ENCODE peak calls at places on chromosomes 5 and 9, in seven cellular contexts. One of them, this sample, is unnamed.

GRCh38 chr5:165188555-165189260 is 1683.3 kb downstream of the MAT2B start:
- DNase-seq in SK-N-SH: no peak
- DNase-seq in K562: no peak
- DNase-seq in HCT116: no peak
- DNase-seq in GM12878: no peak
- DNase-seq in H1: no peak
- DNase-seq in HepG2: no peak
- DNase-seq in this sample: no peak

GRCh38 chr5:124752854-124753720 is 6.6 kb upstream of the ZNF608 start:
- DNase-seq in HCT116: no peak
- DNase-seq in SK-N-SH: no peak
- DNase-seq in K562: no peak
- DNase-seq in HepG2: no peak
- DNase-seq in GM12878: no peak
- DNase-seq in H1: no peak
- DNase-seq in this sample: no peak

GRCh38 chr5:150763023-150763793 is 4.4 kb upstream of the DCTN4 start:
- DNase-seq in SK-N-SH: peak; percentile 30
- DNase-seq in GM12878: no peak
- DNase-seq in H1: no peak
- DNase-seq in HCT116: no peak
- DNase-seq in K562: peak; percentile 70
- DNase-seq in HepG2: peak; percentile 80
- DNase-seq in this sample: no peak

GRCh38 chr9:96020822-96021615 is 145.5 kb downstream of the ERCC6L2 start:
- DNase-seq in K562: no peak
- DNase-seq in HCT116: no peak
- DNase-seq in SK-N-SH: peak; percentile 86
- DNase-seq in HepG2: no peak
- DNase-seq in H1: no peak
- DNase-seq in GM12878: no peak
- DNase-seq in this sample: no peak

GRCh38 chr5:102554092-102554491 is 55.3 kb upstream of the SLCO6A1 start:
- DNase-seq in K562: no peak
- DNase-seq in GM12878: no peak
- DNase-seq in HCT116: no peak
- DNase-seq in HepG2: no peak
- DNase-seq in SK-N-SH: no peak
- DNase-seq in H1: no peak
- DNase-seq in this sample: no peak

GRCh38 chr9:105309531-105309931 is 65.1 kb downstream of the SLC44A1 start:
- DNase-seq in K562: no peak
- DNase-seq in H1: no peak
- DNase-seq in HCT116: no peak
- DNase-seq in SK-N-SH: no peak
- DNase-seq in HepG2: no peak
- DNase-seq in GM12878: no peak
- DNase-seq in this sample: no peak

GRCh38 chr9:84773023-84773422 is 103.5 kb downstream of the NTRK2 start:
- DNase-seq in GM12878: no peak
- DNase-seq in HepG2: no peak
- DNase-seq in K562: no peak
- DNase-seq in H1: no peak
- DNase-seq in HCT116: no peak
- DNase-seq in SK-N-SH: no peak
- DNase-seq in this sample: no peak

GRCh38 chr5:51172853-51173635 is 210.2 kb upstream of the ISL1 start:
- DNase-seq in H1: no peak
- DNase-seq in SK-N-SH: no peak
- DNase-seq in HCT116: no peak
- DNase-seq in HepG2: no peak
- DNase-seq in GM12878: no peak
- DNase-seq in K562: no peak
- DNase-seq in this sample: no peak

GRCh38 chr5:126680215-126680817 is 79.6 kb downstream of the PHAX start:
- DNase-seq in GM12878: peak; percentile 63
- DNase-seq in HCT116: no peak
- DNase-seq in K562: peak; percentile 32
- DNase-seq in H1: no peak
- DNase-seq in HepG2: no peak
- DNase-seq in SK-N-SH: peak; percentile 73
- DNase-seq in this sample: no peak

GRCh38 chr9:88651682-88652633 is 117.0 kb downstream of the NXNL2 start:
- DNase-seq in HepG2: no peak
- DNase-seq in H1: no peak
- DNase-seq in SK-N-SH: no peak
- DNase-seq in GM12878: no peak
- DNase-seq in HCT116: no peak
- DNase-seq in K562: peak; percentile 8
- DNase-seq in this sample: no peak

GRCh38 chr5:61817472-61818326 is 485.6 kb downstream of the ZSWIM6 start:
- DNase-seq in SK-N-SH: peak; percentile 51
- DNase-seq in GM12878: no peak
- DNase-seq in HepG2: peak; percentile 5
- DNase-seq in K562: no peak
- DNase-seq in HCT116: peak; percentile 22
- DNase-seq in H1: no peak
- DNase-seq in this sample: peak; percentile 15

GRCh38 chr5:170387775-170388174 is 1.4 kb downstream of the KCNMB1 start:
- DNase-seq in SK-N-SH: no peak
- DNase-seq in H1: no peak
- DNase-seq in HCT116: no peak
- DNase-seq in K562: no peak
- DNase-seq in HepG2: no peak
- DNase-seq in GM12878: no peak
- DNase-seq in this sample: no peak

GRCh38 chr5:142446131-142446959 is 121.5 kb upstream of the SPRY4 start:
- DNase-seq in SK-N-SH: no peak
- DNase-seq in HCT116: peak; percentile 80
- DNase-seq in HepG2: peak; percentile 83
- DNase-seq in H1: no peak
- DNase-seq in K562: no peak
- DNase-seq in GM12878: no peak
- DNase-seq in this sample: no peak

DNA sequence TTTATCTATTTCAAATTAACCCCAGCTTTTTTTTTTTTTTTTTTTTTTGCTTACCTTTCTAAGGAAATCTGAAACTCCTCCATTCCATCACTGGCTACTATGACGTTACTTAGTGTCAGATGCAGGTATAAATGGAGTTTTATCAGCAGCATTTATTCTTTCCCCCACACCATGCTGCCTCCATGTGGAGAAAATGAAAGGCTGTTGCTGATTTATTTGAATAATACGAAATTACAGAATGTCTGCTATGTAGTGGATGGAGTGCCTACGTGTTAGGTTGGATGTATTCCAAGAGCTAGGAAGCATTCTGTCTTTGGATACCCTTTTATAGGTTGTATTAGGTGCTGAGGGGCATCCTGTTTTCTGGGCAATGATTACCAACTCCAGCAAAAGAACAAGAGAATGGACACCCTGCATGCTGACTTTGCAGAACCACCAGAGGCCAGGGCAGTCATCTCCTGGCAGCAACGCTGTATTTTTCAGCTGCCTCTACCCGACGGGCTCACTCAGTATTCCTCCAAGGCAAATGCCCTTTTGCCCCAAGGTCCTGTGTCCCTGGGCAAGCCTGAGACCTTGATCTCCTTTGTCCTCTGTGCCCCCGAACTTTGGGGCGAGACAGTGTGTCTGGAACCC is 199.5 kb downstream of the ALDH1A1 start:
- DNase-seq in HepG2: no peak
- DNase-seq in H1: no peak
- DNase-seq in SK-N-SH: no peak
- DNase-seq in GM12878: no peak
- DNase-seq in HCT116: no peak
- DNase-seq in K562: no peak
- DNase-seq in this sample: peak; percentile 7
- TF ChIP-seq CTCF in HepG2: no peak
- TF ChIP-seq CTCF in H1: peak; percentile 17
- TF ChIP-seq CTCF in SK-N-SH: peak; percentile 49
- TF ChIP-seq CTCF in GM12878: no peak
- TF ChIP-seq CTCF in HCT116: peak; percentile 41
- TF ChIP-seq CTCF in K562: no peak
- TF ChIP-seq CTCF in this sample: peak; percentile 45

GRCh38 chr5:12870870-12871539 is 966.8 kb upstream of the CTNND2 start:
- DNase-seq in H1: no peak
- DNase-seq in HepG2: no peak
- DNase-seq in SK-N-SH: no peak
- DNase-seq in K562: no peak
- DNase-seq in GM12878: no peak
- DNase-seq in HCT116: no peak
- DNase-seq in this sample: no peak
- TF ChIP-seq SIN3A in H1: no peak
- TF ChIP-seq SIN3A in HepG2: no peak
- TF ChIP-seq SIN3A in SK-N-SH: no peak
- TF ChIP-seq SIN3A in K562: no peak
- TF ChIP-seq SIN3A in GM12878: no peak
- TF ChIP-seq SIN3A in HCT116: no peak
- TF ChIP-seq SIN3A in this sample: no peak

GRCh38 chr9:90727498-90727897 is 74.1 kb upstream of the SYK start:
- DNase-seq in K562: no peak
- DNase-seq in GM12878: no peak
- DNase-seq in H1: no peak
- DNase-seq in HepG2: no peak
- DNase-seq in SK-N-SH: no peak
- DNase-seq in HCT116: no peak
- DNase-seq in this sample: no peak

GRCh38 chr9:90724112-90724511 is 77.5 kb upstream of the SYK start:
- DNase-seq in K562: no peak
- DNase-seq in HCT116: no peak
- DNase-seq in HepG2: no peak
- DNase-seq in GM12878: no peak
- DNase-seq in SK-N-SH: no peak
- DNase-seq in H1: no peak
- DNase-seq in this sample: no peak

GRCh38 chr9:90729351-90729750 is 72.3 kb upstream of the SYK start:
- DNase-seq in HepG2: no peak
- DNase-seq in H1: no peak
- DNase-seq in SK-N-SH: no peak
- DNase-seq in K562: no peak
- DNase-seq in GM12878: no peak
- DNase-seq in HCT116: no peak
- DNase-seq in this sample: no peak

GRCh38 chr9:90724880-90725279 is 76.7 kb upstream of the SYK start:
- DNase-seq in K562: no peak
- DNase-seq in HepG2: no peak
- DNase-seq in GM12878: no peak
- DNase-seq in HCT116: no peak
- DNase-seq in SK-N-SH: no peak
- DNase-seq in H1: no peak
- DNase-seq in this sample: no peak

DNA sequence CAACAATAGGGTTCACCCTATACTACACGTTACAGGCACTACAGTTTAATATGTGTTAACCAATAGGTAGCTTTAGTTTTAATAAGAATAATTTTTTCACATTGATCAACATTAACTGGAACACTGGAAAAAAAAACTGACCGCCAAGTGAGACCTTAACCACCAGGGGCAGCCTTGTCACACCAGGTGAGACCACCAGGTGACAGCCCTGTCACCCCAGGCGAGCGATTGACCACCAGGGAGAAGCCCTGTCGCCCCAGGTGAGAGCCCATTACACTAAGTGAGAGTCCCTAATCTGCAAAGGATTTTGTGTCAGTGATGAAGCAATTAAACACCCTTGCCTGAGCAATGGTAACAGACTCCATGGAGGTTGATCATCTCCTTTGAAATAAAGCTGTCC is 75.4 kb upstream of the SYK start:
- DNase-seq in GM12878: no peak
- DNase-seq in H1: no peak
- DNase-seq in HCT116: no peak
- DNase-seq in K562: peak; percentile 7
- DNase-seq in HepG2: peak; percentile 6
- DNase-seq in SK-N-SH: peak; percentile 22
- DNase-seq in this sample: no peak
- TF ChIP-seq CTCF in GM12878: peak; percentile 20
- TF ChIP-seq CTCF in H1: peak; percentile 69
- TF ChIP-seq CTCF in HCT116: peak; percentile 50
- TF ChIP-seq CTCF in K562: peak; percentile 36
- TF ChIP-seq CTCF in HepG2: no peak
- TF ChIP-seq CTCF in SK-N-SH: no peak
- TF ChIP-seq CTCF in this sample: peak; percentile 14

GRCh38 chr9:107175039-107175438 is 108.0 kb upstream of the RAD23B start:
- DNase-seq in H1: no peak
- DNase-seq in HCT116: no peak
- DNase-seq in HepG2: no peak
- DNase-seq in GM12878: no peak
- DNase-seq in K562: no peak
- DNase-seq in SK-N-SH: no peak
- DNase-seq in this sample: no peak
- TF ChIP-seq SIN3A in H1: no peak
- TF ChIP-seq SIN3A in HCT116: no peak
- TF ChIP-seq SIN3A in HepG2: no peak
- TF ChIP-seq SIN3A in GM12878: no peak
- TF ChIP-seq SIN3A in K562: no peak
- TF ChIP-seq SIN3A in SK-N-SH: no peak
- TF ChIP-seq SIN3A in this sample: no peak

GRCh38 chr9:98784855-98785254 is 11.5 kb downstream of the ANKS6 start:
- DNase-seq in HCT116: no peak
- DNase-seq in H1: no peak
- DNase-seq in K562: no peak
- DNase-seq in HepG2: no peak
- DNase-seq in GM12878: no peak
- DNase-seq in SK-N-SH: no peak
- DNase-seq in this sample: no peak
- TF ChIP-seq CTCF in HCT116: no peak
- TF ChIP-seq CTCF in H1: no peak
- TF ChIP-seq CTCF in K562: no peak
- TF ChIP-seq CTCF in HepG2: no peak
- TF ChIP-seq CTCF in GM12878: no peak
- TF ChIP-seq CTCF in SK-N-SH: no peak
- TF ChIP-seq CTCF in this sample: no peak

GRCh38 chr5:135553688-135554462 is 18.1 kb upstream of the NEUROG1 start:
- DNase-seq in GM12878: no peak
- DNase-seq in HCT116: peak; percentile 43
- DNase-seq in HepG2: peak; percentile 31
- DNase-seq in K562: peak; percentile 41
- DNase-seq in H1: no peak
- DNase-seq in SK-N-SH: no peak
- DNase-seq in this sample: no peak
- TF ChIP-seq SIN3A in GM12878: no peak
- TF ChIP-seq SIN3A in HCT116: no peak
- TF ChIP-seq SIN3A in HepG2: no peak
- TF ChIP-seq SIN3A in K562: no peak
- TF ChIP-seq SIN3A in H1: no peak
- TF ChIP-seq SIN3A in SK-N-SH: no peak
- TF ChIP-seq SIN3A in this sample: no peak

DNA sequence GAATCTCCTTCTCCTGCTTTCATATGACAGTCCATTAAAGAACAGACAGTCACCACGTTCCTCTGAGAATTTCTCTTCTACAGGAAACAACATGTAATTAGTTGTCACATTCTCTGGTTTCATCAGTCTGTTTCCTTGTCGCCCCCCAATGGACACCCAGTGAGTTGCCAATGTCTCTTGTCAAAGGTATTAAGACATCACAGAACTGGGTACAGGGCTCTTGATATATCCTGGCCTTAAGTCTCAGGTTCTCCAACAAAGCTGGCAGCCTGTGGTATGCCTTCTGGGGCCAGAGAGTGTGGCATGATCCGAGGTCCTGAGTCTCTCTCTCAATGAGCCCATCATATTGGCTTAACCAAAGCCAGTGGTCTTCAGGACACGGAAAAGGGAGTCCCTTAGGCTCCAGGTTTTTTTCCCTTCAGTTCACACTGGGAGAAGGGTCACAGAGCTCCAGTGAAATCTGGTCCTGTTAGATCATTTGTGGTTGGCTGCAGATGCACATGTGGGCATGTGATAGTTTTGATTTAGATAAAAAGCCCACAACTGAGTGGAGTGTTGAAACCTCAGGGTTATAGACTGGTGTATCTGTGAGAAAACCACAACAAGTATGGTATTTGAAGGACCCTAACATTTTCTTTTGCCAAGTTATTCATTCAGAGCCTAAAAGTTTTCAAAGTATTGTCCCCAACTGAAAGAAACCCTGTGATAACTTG is 46.9 kb downstream of the PRLR start:
- DNase-seq in HepG2: peak; percentile 65
- DNase-seq in SK-N-SH: peak; percentile 31
- DNase-seq in H1: peak; percentile 19
- DNase-seq in HCT116: peak; percentile 10
- DNase-seq in GM12878: peak; percentile 27
- DNase-seq in K562: no peak
- DNase-seq in this sample: peak; percentile 13
- TF ChIP-seq CTCF in HepG2: peak; percentile 79
- TF ChIP-seq CTCF in SK-N-SH: peak; percentile 63
- TF ChIP-seq CTCF in H1: peak; percentile 77
- TF ChIP-seq CTCF in HCT116: peak; percentile 67
- TF ChIP-seq CTCF in GM12878: peak; percentile 63
- TF ChIP-seq CTCF in K562: peak; percentile 62
- TF ChIP-seq CTCF in this sample: peak; percentile 47

This sample was measured in Panc1.